ENCODE peak calls at places on chromosomes 1 and 21, in five cellular contexts. One of them, this sample, is unnamed.

GRCh38 chr1:62875676-62876075 is 91.7 kb downstream of the ATG4C start:
- DNase-seq in brain microvascular endothelial cell: no peak
- DNase-seq in CD4-positive, CD25-positive, alpha-beta regulatory T cell: no peak
- DNase-seq in central memory CD4-positive, alpha-beta T cell: no peak
- DNase-seq in stomach: no peak
- DNase-seq in this sample: no peak

GRCh38 chr1:39132505-39133339 is 71.8 kb upstream of the MACF1 start:
- DNase-seq in brain microvascular endothelial cell: peak
- DNase-seq in CD4-positive, CD25-positive, alpha-beta regulatory T cell: no peak
- DNase-seq in central memory CD4-positive, alpha-beta T cell: no peak
- DNase-seq in stomach: peak
- DNase-seq in this sample: no peak

GRCh38 chr1:203669739-203670138 is 43.1 kb downstream of the ATP2B4 start:
- DNase-seq in central memory CD4-positive, alpha-beta T cell: no peak
- DNase-seq in stomach: no peak
- DNase-seq in brain microvascular endothelial cell: peak
- DNase-seq in CD4-positive, CD25-positive, alpha-beta regulatory T cell: no peak
- DNase-seq in this sample: no peak

GRCh38 chr1:54475357-54476230 is 69.4 kb upstream of the SSBP3 start:
- DNase-seq in CD4-positive, CD25-positive, alpha-beta regulatory T cell: peak
- DNase-seq in stomach: no peak
- DNase-seq in brain microvascular endothelial cell: no peak
- DNase-seq in central memory CD4-positive, alpha-beta T cell: peak
- DNase-seq in this sample: peak

GRCh38 chr1:202807926-202808757 is at the start of gene KDM5B:
- DNase-seq in stomach: peak
- DNase-seq in central memory CD4-positive, alpha-beta T cell: peak
- DNase-seq in brain microvascular endothelial cell: peak
- DNase-seq in CD4-positive, CD25-positive, alpha-beta regulatory T cell: peak
- DNase-seq in this sample: peak

GRCh38 chr1:24728982-24729381 is 16.3 kb upstream of the CLIC4 start:
- DNase-seq in stomach: no peak
- DNase-seq in brain microvascular endothelial cell: no peak
- DNase-seq in central memory CD4-positive, alpha-beta T cell: no peak
- DNase-seq in CD4-positive, CD25-positive, alpha-beta regulatory T cell: no peak
- DNase-seq in this sample: no peak

GRCh38 chr21:32377506-32377905 is 15.3 kb downstream of the URB1 start:
- DNase-seq in stomach: no peak
- DNase-seq in brain microvascular endothelial cell: no peak
- DNase-seq in CD4-positive, CD25-positive, alpha-beta regulatory T cell: no peak
- DNase-seq in central memory CD4-positive, alpha-beta T cell: no peak
- DNase-seq in this sample: no peak

GRCh38 chr21:36104306-36105300 is 30.3 kb upstream of the CBR3 start:
- DNase-seq in central memory CD4-positive, alpha-beta T cell: no peak
- DNase-seq in brain microvascular endothelial cell: peak
- DNase-seq in CD4-positive, CD25-positive, alpha-beta regulatory T cell: peak
- DNase-seq in stomach: peak
- DNase-seq in this sample: peak

GRCh38 chr1:19381261-19381660 is 69.1 kb downstream of the SLC66A1 start:
- DNase-seq in CD4-positive, CD25-positive, alpha-beta regulatory T cell: no peak
- DNase-seq in stomach: no peak
- DNase-seq in central memory CD4-positive, alpha-beta T cell: no peak
- DNase-seq in brain microvascular endothelial cell: no peak
- DNase-seq in this sample: no peak

GRCh38 chr1:119565131-119565772 is 58.2 kb downstream of the HSD3B1 start:
- DNase-seq in stomach: no peak
- DNase-seq in brain microvascular endothelial cell: no peak
- DNase-seq in CD4-positive, CD25-positive, alpha-beta regulatory T cell: no peak
- DNase-seq in central memory CD4-positive, alpha-beta T cell: no peak
- DNase-seq in this sample: no peak

GRCh38 chr1:176211395-176212165 is 4.5 kb upstream of the COP1 start:
- DNase-seq in CD4-positive, CD25-positive, alpha-beta regulatory T cell: no peak
- DNase-seq in central memory CD4-positive, alpha-beta T cell: no peak
- DNase-seq in brain microvascular endothelial cell: no peak
- DNase-seq in stomach: no peak
- DNase-seq in this sample: no peak

GRCh38 chr1:157357111-157357510 is 195.2 kb downstream of the FCRL5 start:
- DNase-seq in CD4-positive, CD25-positive, alpha-beta regulatory T cell: no peak
- DNase-seq in brain microvascular endothelial cell: no peak
- DNase-seq in stomach: no peak
- DNase-seq in central memory CD4-positive, alpha-beta T cell: no peak
- DNase-seq in this sample: no peak

GRCh38 chr1:26237230-26237966 is 3.4 kb downstream of the CEP85 start:
- DNase-seq in brain microvascular endothelial cell: no peak
- DNase-seq in CD4-positive, CD25-positive, alpha-beta regulatory T cell: no peak
- DNase-seq in central memory CD4-positive, alpha-beta T cell: no peak
- DNase-seq in stomach: no peak
- DNase-seq in this sample: no peak

GRCh38 chr1:99725996-99726395 is 40.4 kb downstream of the FRRS1 start:
- DNase-seq in brain microvascular endothelial cell: no peak
- DNase-seq in stomach: no peak
- DNase-seq in CD4-positive, CD25-positive, alpha-beta regulatory T cell: no peak
- DNase-seq in central memory CD4-positive, alpha-beta T cell: no peak
- DNase-seq in this sample: no peak

GRCh38 chr1:209869242-209870149 is 41.7 kb downstream of the UTP25 start:
- DNase-seq in brain microvascular endothelial cell: no peak
- DNase-seq in central memory CD4-positive, alpha-beta T cell: no peak
- DNase-seq in stomach: no peak
- DNase-seq in CD4-positive, CD25-positive, alpha-beta regulatory T cell: no peak
- DNase-seq in this sample: no peak

GRCh38 chr1:84653130-84653680 is 37.1 kb downstream of the SSX2IP start:
- DNase-seq in CD4-positive, CD25-positive, alpha-beta regulatory T cell: no peak
- DNase-seq in central memory CD4-positive, alpha-beta T cell: no peak
- DNase-seq in brain microvascular endothelial cell: peak
- DNase-seq in stomach: no peak
- DNase-seq in this sample: no peak

GRCh38 chr1:54324031-54324654 is 82.1 kb downstream of the SSBP3 start:
- DNase-seq in stomach: no peak
- DNase-seq in central memory CD4-positive, alpha-beta T cell: no peak
- DNase-seq in brain microvascular endothelial cell: no peak
- DNase-seq in CD4-positive, CD25-positive, alpha-beta regulatory T cell: no peak
- DNase-seq in this sample: no peak